ENCODE peak calls at places on chromosomes 11 and 22, in nine cellular contexts. V is left ventricle myocardium inferior, I is pancreas, N is lower lobe of right lung, S is Karpas-422, F is trophoblast cell, Y is stomach, G is heart left ventricle, T is fibroblast of lung. W is an unnamed sample. For H3K27me3, the result is how much of the 10 kb centered on the place peaks cover.

GRCh38 chr11:129117595-129118350 is 74.4 kb downstream of the ARHGAP32 start:
- DNase-seq in N (no peak), S (peak), V (no peak), I (peak), T (peak), Y (peak), G (no peak), F (peak), W (peak)

GRCh38 chr11:17931595-17931994 is 81.3 kb downstream of the SERGEF start:
- DNase-seq in F (no peak), I (no peak), S (no peak), V (no peak), Y (no peak), G (no peak), T (no peak), N (no peak), W (no peak)

GRCh38 chr22:30640361-30640760 is 4.8 kb downstream of the SLC35E4 start:
- DNase-seq in S (no peak), I (no peak), N (no peak), F (no peak), Y (no peak), V (no peak), G (no peak), T (no peak), W (no peak)

GRCh38 chr22:32587449-32587848 is 112.8 kb downstream of the FBXO7 start:
- DNase-seq in Y (no peak), I (no peak), G (no peak), N (no peak), T (peak), V (no peak), F (peak), S (no peak), W (no peak)

GRCh38 chr11:78248191-78248590 is 59.5 kb downstream of the USP35 start:
- DNase-seq in F (no peak), T (no peak), G (no peak), S (no peak), I (no peak), V (no peak), N (no peak), Y (no peak), W (no peak)

GRCh38 chr11:76270387-76270786 is 64.1 kb upstream of the WNT11 start:
- DNase-seq in Y (no peak), I (no peak), N (no peak), V (no peak), T (no peak), F (no peak), S (no peak), G (no peak), W (no peak)

GRCh38 chr11:16395601-16396000 is 39.3 kb upstream of the SOX6 start:
- DNase-seq in F (no peak), V (no peak), G (no peak), S (no peak), T (peak), N (no peak), I (no peak), Y (no peak), W (no peak)

GRCh38 chr22:33710326-33710725 is 209.9 kb downstream of the LARGE1 start:
- DNase-seq in S (no peak), Y (no peak), G (no peak), I (no peak), N (no peak), T (peak), F (no peak), V (no peak), W (no peak)

GRCh38 chr22:49826603-49827306 is 918 bp downstream of the BRD1 start:
- DNase-seq in T (peak), N (peak), Y (peak), V (peak), S (peak), G (peak), F (no peak), I (peak), W (no peak)

GRCh38 chr22:49088801-49089791 is 738.6 kb downstream of the BRD1 start:
- DNase-seq in G (no peak), I (no peak), F (no peak), N (no peak), Y (no peak), V (no peak), S (no peak), T (no peak), W (no peak)

GRCh38 chr11:214083-214482 is 6.6 kb downstream of the RIC8A start:
- DNase-seq in F (no peak), G (no peak), N (no peak), Y (peak), S (no peak), I (peak), V (no peak), T (no peak), W (no peak)

GRCh38 chr11:82906236-82906635 is 4.7 kb downstream of the DDIAS start:
- DNase-seq in S (peak), G (no peak), F (no peak), N (no peak), I (no peak), Y (no peak), T (peak), V (no peak), W (no peak)

GRCh38 chr22:22357024-22357868 is 112.7 kb downstream of the VPREB1 start:
- DNase-seq in N (peak), F (peak), T (peak), S (peak), Y (peak), G (peak), I (peak), V (peak), W (peak)

GRCh38 chr11:69220581-69221051 is 64.9 kb downstream of the SMIM38 start:
- DNase-seq in G (no peak), F (no peak), Y (peak), S (no peak), T (peak), N (no peak), I (peak), V (no peak), W (peak)

GRCh38 chr22:23237841-23238240 is 57.5 kb downstream of the BCR start:
- DNase-seq in Y (no peak), I (no peak), V (no peak), N (no peak), F (no peak), T (no peak), S (no peak), G (no peak), W (no peak)

GRCh38 chr11:34274712-34275398 is 83.0 kb downstream of the ABTB2 start:
- DNase-seq in I (peak), G (peak), S (no peak), V (peak), N (peak), F (peak), T (peak), Y (peak), W (no peak)

GRCh38 chr11:68216171-68216938 is 3.3 kb upstream of the KMT5B start:
- DNase-seq in S (no peak), I (peak), V (peak), F (no peak), Y (peak), G (peak), N (no peak), T (no peak), W (no peak)

GRCh38 chr11:71446942-71447688 is 1.1 kb downstream of the DHCR7 start:
- DNase-seq in I (no peak), T (peak), V (no peak), G (peak), F (no peak), Y (no peak), S (no peak), N (no peak), W (no peak)

GRCh38 chr22:42299586-42300285 is 29.3 kb upstream of the TCF20 start:
- DNase-seq in I (no peak), S (peak), G (no peak), Y (peak), T (no peak), V (peak), N (no peak), F (no peak), W (peak)

GRCh38 chr11:15750535-15751297 is 605.6 kb downstream of the SOX6 start:
- DNase-seq in S (no peak), V (no peak), N (no peak), I (no peak), G (no peak), T (no peak), Y (no peak), F (no peak), W (no peak)

GRCh38 chr11:61860054-61860903 is 31.1 kb downstream of the FADS3 start:
- DNase-seq in G (peak), T (peak), N (no peak), S (no peak), Y (peak), I (peak), F (no peak), V (peak), W (no peak)

GRCh38 chr11:93085097-93085496 is 112.7 kb downstream of the SLC36A4 start:
- DNase-seq in I (no peak), Y (no peak), S (no peak), T (no peak), G (no peak), F (no peak), V (no peak), N (no peak), W (no peak)

GRCh38 chr11:35337919-35338316 is 81.4 kb downstream of the SLC1A2 start:
- DNase-seq in G (no peak), N (no peak), F (no peak), Y (no peak), T (no peak), S (no peak), I (no peak), V (no peak), W (no peak)

GRCh38 chr22:26573026-26573662 is 16.8 kb downstream of the TPST2 start:
- DNase-seq in N (peak), Y (peak), S (no peak), V (peak), F (no peak), T (peak), I (no peak), G (peak), W (no peak)

GRCh38 chr11:128603752-128604472 is 16.6 kb upstream of the ETS1 start:
- DNase-seq in F (no peak), Y (no peak), G (no peak), T (no peak), V (no peak), N (no peak), S (peak), I (no peak), W (no peak)

GRCh38 chr11:123302751-123303195 is 107.7 kb upstream of the CLMP start:
- DNase-seq in T (peak), G (no peak), I (no peak), V (no peak), S (peak), F (peak), Y (no peak), N (no peak), W (no peak)

GRCh38 chr11:59669611-59670009 is 773 bp upstream of the PATL1 start:
- DNase-seq in I (no peak), V (peak), Y (peak), N (peak), T (peak), F (peak), S (no peak), G (peak), W (no peak)

GRCh38 chr22:50683086-50683993 is 10.7 kb downstream of the SHANK3 start:
- DNase-seq in F (no peak), V (no peak), T (no peak), S (no peak), I (no peak), Y (peak), G (peak), N (no peak), W (no peak)

GRCh38 chr11:1116104-1116503 is 41.4 kb downstream of the MUC2 start:
- DNase-seq in Y (no peak), V (peak), S (no peak), F (no peak), G (no peak), N (no peak), T (no peak), I (no peak), W (no peak)

GRCh38 chr11:88507771-88508557 is 170.4 kb upstream of the CTSC start:
- DNase-seq in T (no peak), N (no peak), Y (no peak), I (no peak), G (no peak), S (no peak), F (no peak), V (no peak), W (no peak)
- H3K27me3 ChIP-seq in T (under half), N (under half), Y (under half), I (under half), G (under half), S (under half), F (under half), V (half or more), W (half or more)

DNA sequence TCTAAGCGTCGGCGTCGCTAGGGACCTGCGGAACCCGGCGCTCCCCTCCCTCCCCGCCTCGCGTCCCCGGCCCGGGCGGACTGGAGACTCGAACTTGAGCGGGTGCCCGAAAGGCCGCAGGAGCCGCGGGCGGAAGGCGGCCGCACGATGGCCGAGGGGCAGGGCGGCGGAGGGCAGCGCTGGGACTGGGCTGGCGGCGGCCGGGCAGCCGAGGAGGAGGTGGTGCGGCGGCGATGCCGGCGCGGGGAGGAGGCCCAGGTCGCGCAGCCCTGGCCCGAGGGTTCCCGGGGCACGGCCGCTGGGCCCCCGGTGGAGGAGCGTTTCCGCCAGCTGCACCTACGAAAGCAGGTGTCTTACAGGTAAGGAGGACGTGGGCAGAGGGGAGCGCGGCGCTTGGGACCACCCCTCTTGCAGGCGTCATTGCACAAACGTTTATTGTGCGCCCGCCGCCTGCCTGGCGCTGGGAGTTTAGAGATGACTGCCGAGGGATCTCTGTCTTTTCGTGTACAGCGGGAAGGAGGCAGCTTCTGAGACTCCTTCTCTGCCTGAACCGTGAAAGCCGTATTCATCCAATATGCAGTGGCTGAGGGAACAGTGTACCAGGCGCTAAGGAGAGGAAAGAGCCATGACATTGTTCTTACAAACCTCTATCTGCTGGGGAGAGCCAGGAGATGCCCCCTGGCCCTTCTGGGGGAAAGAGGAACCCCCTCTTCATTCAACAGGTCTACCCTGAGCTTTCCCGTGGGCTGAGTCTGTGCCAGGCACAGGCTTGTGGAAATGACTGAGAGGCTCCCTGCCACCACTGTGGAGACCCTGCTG is 13.9 kb upstream of the DGKZ start:
- DNase-seq in S (no peak), Y (no peak), I (no peak), G (no peak), F (no peak), T (no peak), V (no peak), N (no peak), W (no peak)
- H3K27me3 ChIP-seq in S (under half), Y (under half), I (under half), G (under half), F (under half), T (under half), V (under half), N (under half), W (under half)

DNA sequence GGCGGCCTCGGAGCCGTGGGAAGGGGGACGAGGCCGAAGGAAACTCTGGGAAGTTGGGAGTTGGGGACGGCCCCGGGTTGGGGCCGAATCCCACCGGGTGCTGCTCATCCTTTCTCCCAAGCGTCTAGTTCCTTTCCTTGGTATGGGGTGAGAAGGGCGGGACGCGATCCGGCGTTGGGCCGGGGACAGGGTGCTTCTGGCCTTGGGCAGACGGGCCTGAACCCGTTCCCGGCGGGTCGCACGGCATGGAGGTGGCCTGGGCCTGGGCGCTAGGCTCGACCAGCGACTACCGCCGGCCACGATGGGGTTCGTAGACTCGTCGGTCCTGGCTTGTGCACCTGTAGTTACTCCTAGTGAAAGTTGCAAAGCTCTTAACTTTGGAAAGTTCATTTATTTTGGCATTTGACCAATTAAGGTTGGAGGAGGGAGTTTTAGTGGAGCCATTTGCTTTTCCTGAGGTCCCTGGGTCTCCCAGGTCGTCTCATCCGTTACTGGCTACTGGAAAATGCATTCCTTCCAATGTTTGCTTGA is 1.0 kb downstream of the SYT9 start:
- DNase-seq in F (no peak), S (no peak), V (no peak), I (peak), Y (no peak), G (no peak), T (no peak), N (peak), W (no peak)
- H3K27me3 ChIP-seq in F (under half), S (under half), V (under half), I (under half), Y (under half), G (under half), T (under half), N (half or more), W (half or more)

GRCh38 chr22:40529817-40530216 is 106.7 kb downstream of the MRTFA start:
- DNase-seq in T (peak), Y (no peak), I (no peak), V (no peak), G (no peak), F (no peak), N (no peak), S (no peak), W (no peak)
- H3K27me3 ChIP-seq in T (under half), Y (under half), I (under half), V (under half), G (under half), F (under half), N (under half), S (under half), W (under half)

GRCh38 chr11:119798656-119799055 is 69.7 kb upstream of the NECTIN1 start:
- DNase-seq in V (no peak), T (no peak), G (no peak), Y (no peak), I (no peak), F (no peak), S (no peak), N (peak), W (no peak)
- H3K27me3 ChIP-seq in V (under half), T (under half), G (under half), Y (under half), I (under half), F (under half), S (under half), N (under half), W (under half)

DNA sequence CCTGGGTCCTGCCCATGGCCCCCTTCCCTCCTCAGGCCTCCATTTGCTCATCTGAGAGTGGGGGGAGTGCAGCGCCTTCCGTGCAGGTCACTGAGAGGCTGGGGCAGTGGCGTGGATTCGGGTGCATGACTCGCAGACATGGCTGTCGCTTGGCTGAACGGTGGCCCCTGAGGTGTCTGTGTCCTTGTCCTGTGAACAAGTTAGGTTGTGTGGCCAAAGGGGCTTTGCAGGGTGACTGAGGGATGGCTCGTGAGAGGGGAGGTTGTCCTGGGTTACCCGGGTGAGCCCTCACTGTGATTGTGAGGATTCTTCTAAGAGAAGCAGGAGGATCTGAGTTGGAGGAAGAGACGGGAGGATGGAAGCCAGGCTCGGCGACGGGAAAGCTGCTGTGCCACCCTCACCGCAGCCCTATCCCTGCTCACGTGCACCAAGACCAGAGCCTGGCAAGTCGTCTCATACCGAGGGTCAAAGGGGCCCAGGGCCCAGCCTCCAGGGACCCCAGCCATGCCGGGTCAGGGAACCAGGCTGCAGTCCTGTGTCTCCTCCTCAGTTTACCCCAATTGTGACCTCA is 79.1 kb downstream of the KCNQ1 start:
- DNase-seq in G (peak), N (peak), Y (peak), T (no peak), S (no peak), F (no peak), V (peak), I (peak), W (no peak)
- H3K27me3 ChIP-seq in G (under half), N (under half), Y (under half), T (under half), S (under half), F (under half), V (under half), I (under half), W (under half)

GRCh38 chr11:64297722-64298358 is 2.3 kb upstream of the CATSPERZ start:
- DNase-seq in G (no peak), F (no peak), S (no peak), V (no peak), T (no peak), Y (no peak), N (peak), I (no peak), W (no peak)
- H3K27me3 ChIP-seq in G (half or more), F (half or more), S (under half), V (half or more), T (half or more), Y (half or more), N (half or more), I (under half), W (half or more)

DNA sequence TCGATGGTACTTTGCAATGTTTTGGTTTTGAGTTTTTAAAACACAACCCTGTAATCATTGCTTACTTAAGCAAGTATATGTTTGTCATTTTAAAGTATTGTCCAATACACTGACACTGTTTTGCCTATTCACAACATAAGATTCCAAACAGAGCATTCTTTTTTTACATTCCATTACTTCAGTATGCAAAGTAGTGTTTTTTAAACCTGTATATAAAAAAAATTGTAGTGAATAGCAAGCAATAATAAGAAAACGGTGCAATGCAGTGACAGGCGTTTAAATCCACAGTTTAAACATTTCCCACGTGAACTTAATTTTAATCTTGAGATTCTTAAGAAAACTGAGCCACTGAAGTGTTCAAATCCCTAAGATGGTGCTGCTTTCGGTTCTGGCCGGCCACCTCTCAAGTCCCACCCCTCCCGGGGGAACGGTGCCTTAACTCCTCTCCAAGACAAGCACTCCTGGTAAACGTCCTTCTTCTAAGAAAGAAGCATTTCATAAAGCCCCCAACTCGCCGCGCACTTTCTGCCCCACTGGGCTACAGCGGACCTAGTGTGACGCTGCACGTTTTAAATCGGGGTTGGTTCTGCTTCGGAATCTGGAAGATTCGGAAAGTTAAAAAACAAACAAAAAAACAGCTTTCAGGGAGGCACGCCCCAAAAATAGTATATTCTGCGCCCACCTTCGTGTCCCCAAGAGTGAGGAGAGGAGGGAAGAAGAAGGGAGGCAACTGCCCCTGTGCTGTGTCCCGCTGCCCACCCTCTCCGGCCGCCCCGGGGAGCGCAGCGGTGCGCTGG is 2.9 kb downstream of the PGR start:
- DNase-seq in I (no peak), G (peak), F (no peak), T (no peak), Y (no peak), V (peak), N (no peak), S (no peak), W (no peak)
- H3K27me3 ChIP-seq in I (under half), G (under half), F (under half), T (under half), Y (under half), V (under half), N (under half), S (under half), W (under half)

DNA sequence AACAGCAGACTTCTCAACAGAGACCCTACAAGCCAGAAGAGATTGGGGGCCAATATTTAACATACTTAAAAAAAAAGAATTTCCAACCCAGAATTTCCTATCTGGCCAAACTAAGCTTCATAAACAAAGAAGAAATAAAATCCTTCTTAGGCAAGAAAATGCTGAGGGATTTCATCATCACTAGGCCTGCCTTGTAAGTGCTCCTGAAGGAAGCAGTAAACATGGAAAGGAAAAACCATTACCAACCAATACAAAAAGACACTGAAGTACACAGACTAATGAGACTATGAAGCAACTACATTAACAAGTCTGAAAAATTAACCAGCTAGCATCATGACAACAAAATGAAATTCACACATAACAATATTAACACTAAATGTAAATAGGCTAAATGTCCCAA is 947.9 kb upstream of the CHORDC1 start:
- DNase-seq in G (no peak), V (no peak), N (no peak), T (no peak), I (no peak), F (no peak), S (no peak), Y (no peak), W (no peak)
- H3K27me3 ChIP-seq in G (under half), V (under half), N (under half), T (under half), I (under half), F (under half), S (under half), Y (under half), W (under half)